ENCODE peak calls at places on chromosome 14, in seven cellular contexts. One of them, this sample, is unnamed. For H3K4me1, the result is how much of the 10 kb centered on the place peaks cover.

GRCh38 chr14:90808759-90809529 is 7.3 kb downstream of the TTC7B start:
- DNase-seq in stomach: no peak
- DNase-seq in kidney: no peak
- DNase-seq in left ventricle myocardium inferior: no peak
- DNase-seq in CD8-positive, alpha-beta T cell: no peak
- DNase-seq in thoracic aorta: no peak
- DNase-seq in A549: no peak
- DNase-seq in this sample: no peak

GRCh38 chr14:67729072-67729561 is 27.4 kb downstream of the RDH12 start:
- DNase-seq in A549: no peak
- DNase-seq in stomach: peak
- DNase-seq in left ventricle myocardium inferior: no peak
- DNase-seq in thoracic aorta: no peak
- DNase-seq in CD8-positive, alpha-beta T cell: no peak
- DNase-seq in kidney: peak
- DNase-seq in this sample: no peak

GRCh38 chr14:89720076-89720687 is 234.3 kb downstream of the EFCAB11 start:
- DNase-seq in left ventricle myocardium inferior: no peak
- DNase-seq in thoracic aorta: no peak
- DNase-seq in CD8-positive, alpha-beta T cell: no peak
- DNase-seq in stomach: no peak
- DNase-seq in A549: no peak
- DNase-seq in kidney: no peak
- DNase-seq in this sample: no peak

GRCh38 chr14:22657861-22658260 is 13.7 kb upstream of the OR6J1 start:
- DNase-seq in A549: no peak
- DNase-seq in kidney: no peak
- DNase-seq in left ventricle myocardium inferior: no peak
- DNase-seq in stomach: no peak
- DNase-seq in CD8-positive, alpha-beta T cell: no peak
- DNase-seq in thoracic aorta: no peak
- DNase-seq in this sample: no peak

GRCh38 chr14:30614155-30614554 is 8.0 kb upstream of the SCFD1 start:
- DNase-seq in left ventricle myocardium inferior: no peak
- DNase-seq in stomach: no peak
- DNase-seq in A549: no peak
- DNase-seq in CD8-positive, alpha-beta T cell: no peak
- DNase-seq in thoracic aorta: no peak
- DNase-seq in kidney: no peak
- DNase-seq in this sample: no peak

GRCh38 chr14:78704965-78705364 is 534.8 kb downstream of the NRXN3 start:
- DNase-seq in CD8-positive, alpha-beta T cell: no peak
- DNase-seq in A549: no peak
- DNase-seq in kidney: no peak
- DNase-seq in left ventricle myocardium inferior: no peak
- DNase-seq in stomach: no peak
- DNase-seq in thoracic aorta: no peak
- DNase-seq in this sample: no peak

GRCh38 chr14:36997843-36998242 is 174.6 kb downstream of the SLC25A21 start:
- DNase-seq in thoracic aorta: no peak
- DNase-seq in stomach: no peak
- DNase-seq in kidney: no peak
- DNase-seq in A549: no peak
- DNase-seq in left ventricle myocardium inferior: no peak
- DNase-seq in CD8-positive, alpha-beta T cell: no peak
- DNase-seq in this sample: no peak

GRCh38 chr14:61973981-61974380 is 211.8 kb downstream of the SNAPC1 start:
- DNase-seq in thoracic aorta: no peak
- DNase-seq in CD8-positive, alpha-beta T cell: no peak
- DNase-seq in kidney: no peak
- DNase-seq in left ventricle myocardium inferior: no peak
- DNase-seq in A549: no peak
- DNase-seq in stomach: no peak
- DNase-seq in this sample: no peak

GRCh38 chr14:31879661-31880348 is 197.3 kb upstream of the ARHGAP5 start:
- DNase-seq in A549: no peak
- DNase-seq in left ventricle myocardium inferior: no peak
- DNase-seq in stomach: no peak
- DNase-seq in CD8-positive, alpha-beta T cell: no peak
- DNase-seq in thoracic aorta: no peak
- DNase-seq in kidney: no peak
- DNase-seq in this sample: peak

GRCh38 chr14:89621791-89622638 is 205.0 kb upstream of the FOXN3 start:
- DNase-seq in stomach: no peak
- DNase-seq in A549: no peak
- DNase-seq in thoracic aorta: no peak
- DNase-seq in kidney: no peak
- DNase-seq in CD8-positive, alpha-beta T cell: no peak
- DNase-seq in left ventricle myocardium inferior: no peak
- DNase-seq in this sample: no peak

GRCh38 chr14:98694541-98694940 is 577.5 kb downstream of the BCL11B start:
- DNase-seq in stomach: no peak
- DNase-seq in left ventricle myocardium inferior: no peak
- DNase-seq in A549: no peak
- DNase-seq in CD8-positive, alpha-beta T cell: no peak
- DNase-seq in kidney: no peak
- DNase-seq in thoracic aorta: no peak
- DNase-seq in this sample: no peak

GRCh38 chr14:22296722-22297121 is 292.3 kb downstream of the DAD1 start:
- DNase-seq in thoracic aorta: no peak
- DNase-seq in CD8-positive, alpha-beta T cell: no peak
- DNase-seq in left ventricle myocardium inferior: no peak
- DNase-seq in kidney: no peak
- DNase-seq in stomach: no peak
- DNase-seq in A549: no peak
- DNase-seq in this sample: no peak

GRCh38 chr14:105472496-105472991 is 2.1 kb upstream of the CRIP2 start:
- DNase-seq in stomach: peak
- DNase-seq in A549: no peak
- DNase-seq in kidney: peak
- DNase-seq in CD8-positive, alpha-beta T cell: no peak
- DNase-seq in left ventricle myocardium inferior: peak
- DNase-seq in thoracic aorta: no peak
- DNase-seq in this sample: no peak

GRCh38 chr14:105470812-105471771 is 3.5 kb upstream of the CRIP2 start:
- DNase-seq in thoracic aorta: no peak
- DNase-seq in CD8-positive, alpha-beta T cell: no peak
- DNase-seq in left ventricle myocardium inferior: peak
- DNase-seq in A549: no peak
- DNase-seq in stomach: no peak
- DNase-seq in kidney: no peak
- DNase-seq in this sample: peak

GRCh38 chr14:105473033-105473676 is 1.5 kb upstream of the CRIP2 start:
- DNase-seq in A549: no peak
- DNase-seq in left ventricle myocardium inferior: peak
- DNase-seq in stomach: no peak
- DNase-seq in thoracic aorta: no peak
- DNase-seq in CD8-positive, alpha-beta T cell: no peak
- DNase-seq in kidney: peak
- DNase-seq in this sample: no peak

GRCh38 chr14:105470163-105470811 is 4.3 kb upstream of the CRIP2 start:
- DNase-seq in CD8-positive, alpha-beta T cell: no peak
- DNase-seq in thoracic aorta: no peak
- DNase-seq in kidney: no peak
- DNase-seq in stomach: no peak
- DNase-seq in left ventricle myocardium inferior: no peak
- DNase-seq in A549: no peak
- DNase-seq in this sample: no peak

DNA sequence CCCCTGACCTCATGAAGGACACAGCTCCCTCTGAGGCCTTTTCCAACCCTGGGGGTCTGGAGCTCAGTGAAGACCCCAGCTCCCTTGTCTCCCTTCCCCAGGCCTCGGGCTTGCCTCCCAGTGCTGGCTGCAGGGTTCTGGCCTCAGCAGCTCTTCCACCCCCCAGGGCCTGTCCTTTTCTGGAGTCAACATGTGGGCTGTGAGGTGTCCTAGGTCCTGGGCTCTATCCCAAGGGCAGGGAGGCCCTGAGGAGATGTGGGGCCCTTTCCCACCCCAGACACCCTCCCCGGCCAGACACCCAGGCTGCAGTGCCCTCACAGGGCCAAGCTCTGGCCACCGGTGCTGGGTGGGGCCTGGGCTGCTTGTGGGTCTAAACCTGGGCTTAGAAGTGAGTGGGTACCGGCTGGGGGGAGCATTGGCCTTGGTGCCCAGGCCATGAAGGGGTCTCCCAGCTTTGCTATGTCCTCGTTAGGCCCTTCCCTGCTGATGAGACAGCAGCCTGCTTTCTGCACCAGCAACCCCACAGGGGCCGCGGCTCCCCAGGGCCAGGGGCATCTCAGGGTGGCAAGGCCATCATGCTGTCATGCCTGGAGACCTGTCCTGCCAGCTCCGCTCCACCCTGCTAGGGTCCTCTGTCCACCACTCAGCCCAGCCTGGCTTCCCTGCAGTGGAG is 2.7 kb upstream of the CRIP2 start:
- DNase-seq in stomach: no peak
- DNase-seq in A549: no peak
- DNase-seq in CD8-positive, alpha-beta T cell: no peak
- DNase-seq in left ventricle myocardium inferior: peak
- DNase-seq in thoracic aorta: no peak
- DNase-seq in kidney: no peak
- DNase-seq in this sample: no peak
- H3K4me1 ChIP-seq in stomach: half or more
- H3K4me1 ChIP-seq in A549: under half
- H3K4me1 ChIP-seq in CD8-positive, alpha-beta T cell: under half
- H3K4me1 ChIP-seq in left ventricle myocardium inferior: half or more
- H3K4me1 ChIP-seq in thoracic aorta: under half
- H3K4me1 ChIP-seq in kidney: under half
- H3K4me1 ChIP-seq in this sample: half or more

GRCh38 chr14:70011098-70011497 is 131.9 kb downstream of the SMOC1 start:
- DNase-seq in thoracic aorta: no peak
- DNase-seq in A549: no peak
- DNase-seq in kidney: no peak
- DNase-seq in left ventricle myocardium inferior: no peak
- DNase-seq in stomach: no peak
- DNase-seq in CD8-positive, alpha-beta T cell: no peak
- DNase-seq in this sample: no peak

GRCh38 chr14:70011708-70012107 is 132.5 kb downstream of the SMOC1 start:
- DNase-seq in CD8-positive, alpha-beta T cell: no peak
- DNase-seq in thoracic aorta: no peak
- DNase-seq in kidney: no peak
- DNase-seq in left ventricle myocardium inferior: no peak
- DNase-seq in stomach: no peak
- DNase-seq in A549: no peak
- DNase-seq in this sample: no peak

GRCh38 chr14:70014696-70015095 is 135.5 kb downstream of the SMOC1 start:
- DNase-seq in left ventricle myocardium inferior: no peak
- DNase-seq in stomach: no peak
- DNase-seq in thoracic aorta: no peak
- DNase-seq in kidney: no peak
- DNase-seq in A549: no peak
- DNase-seq in CD8-positive, alpha-beta T cell: no peak
- DNase-seq in this sample: no peak

GRCh38 chr14:70009961-70010360 is 130.7 kb downstream of the SMOC1 start:
- DNase-seq in A549: no peak
- DNase-seq in stomach: no peak
- DNase-seq in CD8-positive, alpha-beta T cell: no peak
- DNase-seq in left ventricle myocardium inferior: no peak
- DNase-seq in thoracic aorta: no peak
- DNase-seq in kidney: no peak
- DNase-seq in this sample: no peak

DNA sequence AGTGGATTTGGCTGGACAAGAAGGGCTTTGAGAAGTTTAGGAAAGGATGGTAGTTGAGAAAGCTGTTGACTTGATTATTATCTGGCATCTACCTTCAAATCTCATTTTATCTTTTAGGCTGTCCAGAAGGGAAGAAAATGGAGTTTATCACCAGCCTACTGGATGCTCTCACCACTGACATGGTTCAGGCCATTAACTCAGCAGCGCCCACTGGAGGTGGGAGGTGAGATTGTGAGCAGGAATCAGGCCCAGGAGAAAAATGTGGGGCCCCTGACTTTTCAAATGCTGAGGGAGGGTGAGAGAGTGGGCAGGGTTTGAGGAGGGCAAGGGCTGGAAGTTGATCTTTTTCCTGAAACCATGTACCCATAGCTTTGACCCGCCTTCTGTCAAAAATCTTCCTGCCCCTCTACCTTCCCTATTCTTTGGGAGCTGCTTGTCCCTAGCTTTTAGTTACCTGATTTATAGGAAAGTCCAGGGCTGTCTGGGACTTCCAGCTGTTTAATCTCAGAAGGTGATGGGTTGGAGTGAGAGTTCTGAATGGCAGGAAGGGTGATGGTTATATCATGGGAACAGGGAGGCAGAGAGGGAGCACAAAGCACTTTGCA is 134.2 kb downstream of the SMOC1 start:
- DNase-seq in kidney: no peak
- DNase-seq in left ventricle myocardium inferior: no peak
- DNase-seq in CD8-positive, alpha-beta T cell: no peak
- DNase-seq in stomach: peak
- DNase-seq in A549: peak
- DNase-seq in thoracic aorta: no peak
- DNase-seq in this sample: peak
- TF ChIP-seq CTCF in kidney: peak
- TF ChIP-seq CTCF in left ventricle myocardium inferior: peak
- TF ChIP-seq CTCF in CD8-positive, alpha-beta T cell: no peak
- TF ChIP-seq CTCF in stomach: no peak
- TF ChIP-seq CTCF in A549: peak
- TF ChIP-seq CTCF in thoracic aorta: peak
- TF ChIP-seq CTCF in this sample: peak

DNA sequence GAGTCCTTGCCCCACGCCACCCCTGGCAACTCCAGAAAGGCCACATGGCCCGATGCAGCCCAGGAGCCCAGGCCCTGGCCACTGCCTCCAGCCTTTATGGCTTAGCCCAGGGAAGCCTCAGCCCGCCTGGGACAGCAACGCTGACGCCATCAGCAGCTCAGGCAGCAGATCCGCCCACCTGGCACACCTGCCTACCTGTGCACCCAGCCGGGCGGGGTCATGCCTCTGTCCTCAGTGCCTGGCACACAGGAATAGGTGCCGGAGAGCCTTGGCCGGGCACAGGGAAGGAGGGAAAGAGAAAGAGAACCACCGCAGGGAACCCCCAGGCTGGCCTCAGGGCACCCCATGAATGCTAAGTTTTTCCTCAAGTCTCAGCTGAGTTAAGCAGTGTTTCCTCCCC is 21.1 kb downstream of the BEGAIN start:
- DNase-seq in A549: no peak
- DNase-seq in kidney: no peak
- DNase-seq in left ventricle myocardium inferior: no peak
- DNase-seq in CD8-positive, alpha-beta T cell: no peak
- DNase-seq in stomach: peak
- DNase-seq in thoracic aorta: no peak
- DNase-seq in this sample: no peak
- H3K4me1 ChIP-seq in A549: under half
- H3K4me1 ChIP-seq in kidney: under half
- H3K4me1 ChIP-seq in left ventricle myocardium inferior: under half
- H3K4me1 ChIP-seq in CD8-positive, alpha-beta T cell: under half
- H3K4me1 ChIP-seq in stomach: under half
- H3K4me1 ChIP-seq in thoracic aorta: under half
- H3K4me1 ChIP-seq in this sample: under half

DNA sequence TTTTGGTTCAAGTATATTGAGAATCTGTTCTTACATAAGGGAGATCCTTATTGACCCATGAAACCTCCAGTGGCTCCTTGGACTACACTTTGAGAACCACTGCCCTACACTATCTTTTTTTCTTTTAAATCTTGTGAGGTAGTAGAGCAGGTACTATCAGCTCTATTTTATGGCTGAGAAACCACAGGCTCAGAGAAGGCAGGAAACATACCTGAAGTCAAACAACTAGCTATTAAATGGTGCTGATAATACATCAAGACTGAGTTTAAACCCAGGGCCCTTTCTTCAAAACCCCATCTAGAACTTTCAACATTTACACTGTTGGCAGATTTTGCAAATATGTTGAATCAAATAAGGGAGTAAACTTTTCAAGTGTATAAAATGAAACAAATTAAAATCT is 6.9 kb downstream of the ZBTB25 start:
- DNase-seq in A549: no peak
- DNase-seq in kidney: no peak
- DNase-seq in CD8-positive, alpha-beta T cell: no peak
- DNase-seq in thoracic aorta: no peak
- DNase-seq in left ventricle myocardium inferior: no peak
- DNase-seq in stomach: no peak
- DNase-seq in this sample: no peak
- TF ChIP-seq CTCF in A549: no peak
- TF ChIP-seq CTCF in kidney: no peak
- TF ChIP-seq CTCF in CD8-positive, alpha-beta T cell: no peak
- TF ChIP-seq CTCF in thoracic aorta: no peak
- TF ChIP-seq CTCF in left ventricle myocardium inferior: no peak
- TF ChIP-seq CTCF in stomach: no peak
- TF ChIP-seq CTCF in this sample: no peak

This sample was measured in A673.